ENCODE peak calls at places on chromosomes 11 and 22, in eight cellular contexts. Q is sciatic nerve, T is psoas muscle, E is ELF-1, O is NCI-H1105 treated with DMSO at 0.1 percent for 48 hours, P is mammary epithelial cell, J is RPMI8226, K is cardiac fibroblast. V is an unnamed sample.

GRCh38 chr11:74398244-74399159 is at the start of gene PGM2L1:
- DNase-seq in J (peak), T (peak), E (peak), P (peak), O (peak), K (peak), Q (peak), V (peak)

GRCh38 chr11:79196950-79197349 is 243.9 kb downstream of the TENM4 start:
- DNase-seq in K (no peak), P (peak), Q (no peak), E (no peak), O (no peak), J (no peak), T (no peak), V (no peak)

GRCh38 chr11:18371279-18371678 is 23.1 kb upstream of the LDHA start:
- DNase-seq in O (no peak), T (no peak), J (no peak), K (no peak), E (no peak), P (no peak), Q (no peak), V (no peak)

GRCh38 chr11:10459029-10459970 is 4.2 kb downstream of the AMPD3 start:
- DNase-seq in J (peak), E (peak), K (peak), P (no peak), Q (no peak), T (no peak), O (no peak), V (peak)

GRCh38 chr11:125423247-125423849 is 72.7 kb downstream of the FEZ1 start:
- DNase-seq in J (peak), E (no peak), T (no peak), P (no peak), O (peak), K (no peak), Q (no peak), V (no peak)

GRCh38 chr11:129414144-129414876 is 38.7 kb downstream of the BARX2 start:
- DNase-seq in O (no peak), E (no peak), K (no peak), T (no peak), J (no peak), P (no peak), Q (no peak), V (no peak)

GRCh38 chr11:108734956-108735559 is 70.2 kb downstream of the DDX10 start:
- DNase-seq in O (peak), K (peak), J (peak), T (no peak), Q (no peak), P (no peak), E (no peak), V (no peak)

GRCh38 chr22:22418163-22418549 is 90.4 kb downstream of the ZNF280B start:
- DNase-seq in K (no peak), P (no peak), O (no peak), Q (no peak), T (no peak), J (no peak), E (no peak), V (no peak)

GRCh38 chr22:42357221-42357620 is 75.0 kb downstream of the NFAM1 start:
- DNase-seq in K (no peak), P (peak), J (no peak), T (no peak), O (no peak), Q (no peak), E (no peak), V (no peak)